ENCODE peak calls at places on chromosomes 12 and 14, in seven cellular contexts. B, I, P, G, N, H and L are unnamed samples.

GRCh38 chr12:5808956-5809355 is 136.1 kb downstream of the ANO2 start:
- DNase-seq in H (no peak), N (no peak), B (peak), G (peak), P (no peak), I (no peak), L (no peak)

GRCh38 chr12:116712458-116713303 is 25.2 kb downstream of the SPRING1 start:
- DNase-seq in I (peak), N (no peak), H (no peak), P (no peak), G (no peak), B (no peak), L (no peak)

GRCh38 chr14:93965968-93966474 is 10.3 kb downstream of the ASB2 start:
- DNase-seq in P (no peak), N (no peak), H (no peak), B (no peak), I (no peak), G (no peak), L (no peak)

GRCh38 chr14:86942939-86943338 is 1050.0 kb downstream of the GALC start:
- DNase-seq in P (no peak), H (no peak), B (no peak), I (no peak), G (no peak), N (no peak), L (no peak)

GRCh38 chr14:105497671-105498429 is 6.8 kb downstream of the TEDC1 start:
- DNase-seq in H (no peak), P (no peak), I (no peak), G (no peak), N (no peak), B (no peak), L (no peak)

GRCh38 chr12:56150563-56150962 is 1.8 kb upstream of the MYL6B start:
- DNase-seq in H (no peak), G (no peak), P (no peak), B (peak), N (no peak), I (no peak), L (no peak)

GRCh38 chr12:99200711-99201384 is 446.7 kb upstream of the GARIN6 start:
- DNase-seq in P (no peak), H (no peak), N (no peak), I (no peak), G (no peak), B (peak), L (no peak)

GRCh38 chr14:89466939-89467338 is 49.9 kb upstream of the FOXN3 start:
- DNase-seq in N (no peak), B (no peak), H (no peak), P (no peak), G (no peak), I (no peak), L (no peak)

GRCh38 chr14:105577339-105577861 is 51.0 kb downstream of the TMEM121 start:
- DNase-seq in I (no peak), H (no peak), B (no peak), N (no peak), P (no peak), G (no peak), L (no peak)

GRCh38 chr12:29552324-29552927 is 54.9 kb upstream of the OVCH1 start:
- DNase-seq in G (no peak), B (peak), N (peak), H (peak), P (peak), I (peak), L (peak)

GRCh38 chr12:11949738-11950403 is 120.9 kb upstream of the BCL2L14 start:
- DNase-seq in P (no peak), B (no peak), H (no peak), G (no peak), I (peak), N (no peak), L (no peak)

GRCh38 chr14:68619805-68620574 is 172.9 kb downstream of the ZFP36L1 start:
- DNase-seq in H (no peak), N (no peak), P (no peak), G (no peak), I (no peak), B (no peak), L (no peak)